ENCODE peak calls at places on chromosomes 11 and 22, in four cellular contexts. M, Q, F and O are unnamed samples.

GRCh38 chr11:40271361-40271760 is 1188.1 kb downstream of the LRRC4C start:
- DNase-seq in M (no peak), Q (peak; percentile 70), F (peak; percentile 77), O (no peak)

GRCh38 chr11:104161751-104162450 is 2.0 kb downstream of the PDGFD start:
- DNase-seq in M (no peak), Q (no peak), F (no peak), O (no peak)

GRCh38 chr11:10540546-10540914 is 457 bp downstream of the RNF141 start:
- DNase-seq in M (no peak), Q (peak; percentile 26), F (peak; percentile 57), O (no peak)

GRCh38 chr22:40751250-40751649 is 67.9 kb downstream of the SLC25A17 start:
- DNase-seq in M (no peak), Q (no peak), F (no peak), O (no peak)

GRCh38 chr22:42401562-42402334 is 30.5 kb downstream of the NFAM1 start:
- DNase-seq in M (no peak), Q (no peak), F (no peak), O (no peak)

GRCh38 chr11:116855413-116855812 is 18.0 kb upstream of the APOA1 start:
- DNase-seq in M (no peak), Q (no peak), F (no peak), O (no peak)

GRCh38 chr11:64947202-64947814 is 11.6 kb upstream of the GPHA2 start:
- DNase-seq in M (no peak), Q (no peak), F (no peak), O (no peak)

GRCh38 chr22:40347300-40347699 is 1.0 kb downstream of the ADSL start:
- DNase-seq in M (no peak), Q (no peak), F (no peak), O (no peak)

GRCh38 chr11:104275992-104276391 is 112.0 kb upstream of the PDGFD start:
- DNase-seq in M (no peak), Q (no peak), F (no peak), O (no peak)

DNA sequence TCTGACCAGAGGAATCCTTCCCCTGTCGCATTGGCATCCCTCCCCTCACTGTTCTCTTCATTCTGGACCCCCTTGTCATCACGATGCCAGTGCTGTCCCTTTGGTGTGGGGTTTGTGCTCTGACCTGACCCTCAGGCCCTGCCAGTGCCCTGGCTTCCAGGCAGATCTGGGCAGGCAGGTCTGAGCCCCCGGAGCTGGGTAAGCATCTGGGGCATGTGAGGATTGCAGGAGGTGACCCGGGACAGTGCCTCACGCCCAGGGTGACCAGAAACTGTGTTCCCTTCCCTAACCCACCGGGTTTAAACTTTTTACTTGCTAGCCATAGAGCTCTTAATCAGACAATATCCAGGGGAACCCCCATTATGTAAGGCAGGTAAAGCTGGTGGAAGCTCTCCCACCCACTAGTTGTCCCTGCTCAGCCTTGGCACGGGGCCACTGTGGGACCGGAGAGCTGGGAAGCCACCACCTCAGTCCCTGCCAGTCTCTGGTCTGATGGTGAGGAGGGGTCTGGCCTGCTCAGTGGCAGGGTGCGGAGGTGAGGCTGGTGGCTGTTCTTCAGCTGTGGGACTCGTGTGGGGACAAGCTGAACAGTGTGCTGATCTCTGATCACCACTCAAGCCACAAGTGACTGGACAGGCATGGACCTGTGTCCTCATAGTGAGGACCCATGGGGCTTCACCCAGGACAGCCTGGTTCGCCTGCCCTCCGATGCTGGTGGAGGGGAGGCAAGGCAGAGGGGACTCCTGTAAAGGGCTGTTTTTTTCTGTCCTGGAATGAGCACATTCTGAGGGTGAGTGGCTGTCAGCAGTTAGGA is 38.0 kb downstream of the BCR start:
- DNase-seq in M (no peak), Q (no peak), F (no peak), O (no peak)
- H3K4me3 ChIP-seq in M (no peak overlapping the region), Q (no peak overlapping the region), F (no peak overlapping the region), O (no peak overlapping the region)

DNA sequence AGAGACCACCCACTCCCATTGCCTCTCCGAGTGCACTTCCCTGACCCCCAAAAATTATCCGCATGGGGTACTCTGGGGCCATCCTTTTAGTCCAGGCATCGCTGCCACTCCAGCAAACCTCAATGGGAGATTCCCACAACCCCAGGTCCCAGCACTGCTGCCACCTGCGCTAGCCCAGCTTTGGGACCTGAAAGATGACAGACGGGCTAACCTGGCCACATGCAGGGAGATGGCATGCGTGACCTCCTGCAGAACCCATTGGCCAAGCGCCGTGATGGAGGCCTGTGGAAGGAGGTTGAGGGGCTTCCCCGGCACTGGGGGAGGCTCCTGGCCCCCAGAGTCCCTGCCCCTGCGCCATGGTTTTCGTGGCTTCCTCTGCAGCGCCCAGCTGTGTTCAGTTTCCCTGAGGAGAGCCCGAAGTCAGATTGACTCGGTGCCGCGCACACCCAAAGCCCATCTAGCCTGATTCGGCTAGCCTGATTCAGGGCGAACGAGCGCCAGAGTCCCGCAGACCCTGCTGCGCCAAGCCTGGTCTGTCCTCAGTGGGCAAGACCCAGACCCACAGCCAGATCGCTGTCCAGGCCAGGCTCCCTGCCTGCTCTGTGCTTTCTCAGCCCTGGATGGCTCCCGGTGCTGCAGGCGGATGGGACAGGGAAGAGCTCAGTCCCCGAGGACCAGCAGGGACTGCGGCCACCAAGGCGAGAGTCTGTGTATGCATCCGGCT is 751 bp upstream of the WNT7B start:
- DNase-seq in M (no peak), Q (no peak), F (no peak), O (no peak)
- H3K27me3 ChIP-seq in M (peaks cover 58% of the 10 kb centered on the region), Q (peaks cover 23% of the 10 kb centered on the region), F (peaks cover 49% of the 10 kb centered on the region), O (peaks cover 30% of the 10 kb centered on the region)

DNA sequence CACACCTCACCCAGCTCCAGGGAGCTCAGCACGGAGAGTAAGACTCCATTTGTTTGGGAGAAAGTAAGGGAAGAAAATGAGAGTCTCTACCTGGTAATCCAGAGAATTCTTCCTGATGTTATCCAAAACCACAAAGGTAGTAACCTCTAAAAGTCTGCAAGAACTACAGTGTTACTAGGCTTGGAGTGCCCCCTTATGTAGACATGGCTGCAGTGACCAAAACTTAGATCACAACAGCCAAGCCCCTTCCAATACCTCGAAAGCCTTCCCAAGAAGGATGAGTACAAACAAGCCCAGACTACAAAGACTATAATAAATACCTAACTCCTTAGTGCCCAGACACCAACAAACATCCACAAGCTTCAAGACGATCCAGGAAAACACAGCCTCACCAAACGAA is 4.9 kb downstream of the UBE2L6 start:
- DNase-seq in M (no peak), Q (no peak), F (no peak), O (no peak)
- TF ChIP-seq CTCF in M (no peak), Q (no peak), F (no peak), O (no peak)

DNA sequence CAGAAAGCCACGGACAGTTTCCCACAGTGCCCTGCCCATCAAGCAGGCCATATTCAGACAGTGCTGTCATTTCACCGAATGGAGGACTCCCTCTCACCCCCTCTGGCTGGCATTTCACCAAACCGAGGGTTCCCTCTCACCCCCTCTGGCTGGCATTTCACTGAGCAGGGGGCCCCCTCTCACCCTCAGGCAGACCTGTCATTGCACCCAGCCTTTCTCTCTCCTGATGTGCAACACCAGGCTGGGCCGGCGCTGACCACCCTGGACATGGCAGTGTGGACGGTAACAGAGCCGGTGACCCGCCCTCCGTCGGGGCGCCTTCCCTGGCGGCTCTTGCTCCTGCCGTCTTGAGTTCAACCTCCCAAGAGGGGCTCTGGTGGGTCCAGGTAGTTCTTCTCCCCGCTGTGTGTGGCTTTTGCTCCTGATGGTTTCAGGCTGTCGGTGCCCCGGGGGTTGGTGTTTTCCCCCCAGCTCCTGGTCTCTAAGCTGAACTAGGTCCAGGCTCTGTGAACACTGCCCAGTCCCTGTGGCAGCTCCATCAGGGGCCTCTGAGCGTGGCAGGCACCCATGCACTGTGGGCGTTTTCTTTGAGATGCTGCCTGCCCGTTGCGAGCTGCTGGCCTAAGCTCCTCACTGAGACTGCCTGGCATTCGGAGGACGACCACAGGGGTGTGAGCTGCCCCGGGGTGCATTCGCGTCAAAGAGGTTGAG is 46.9 kb downstream of the SMIM38 start:
- DNase-seq in M (no peak), Q (no peak), F (no peak), O (no peak)
- H3K4me3 ChIP-seq in M (no peak overlapping the region), Q (no peak overlapping the region), F (no peak overlapping the region), O (no peak overlapping the region)

GRCh38 chr11:35526370-35526792 is 965 bp upstream of the PAMR1 start:
- DNase-seq in M (no peak), Q (no peak), F (peak; percentile 38), O (no peak)
- H3K27me3 ChIP-seq in M (peaks cover 40% of the 10 kb centered on the region), Q (no peaks in the 10 kb centered on the region), F (no peaks in the 10 kb centered on the region), O (no peaks in the 10 kb centered on the region)

GRCh38 chr22:50276143-50276542 is 6.0 kb upstream of the MAPK11 start:
- DNase-seq in M (peak; percentile 75), Q (no peak), F (peak; percentile 51), O (no peak)

GRCh38 chr22:50271519-50271970 is 1.4 kb upstream of the MAPK11 start:
- DNase-seq in M (peak; percentile 79), Q (no peak), F (peak; percentile 63), O (no peak)

GRCh38 chr22:50275181-50276055 is 5.2 kb upstream of the MAPK11 start:
- DNase-seq in M (no peak), Q (no peak), F (no peak), O (no peak)

GRCh38 chr22:50272103-50272782 is 2.1 kb upstream of the MAPK11 start:
- DNase-seq in M (no peak), Q (no peak), F (peak; percentile 19), O (no peak)

GRCh38 chr22:50274311-50274710 is 4.1 kb upstream of the MAPK11 start:
- DNase-seq in M (peak; percentile 48), Q (no peak), F (peak; percentile 59), O (no peak)
- TF ChIP-seq CTCF in M (peak; percentile 34), Q (no peak), F (no peak), O (peak; percentile 39)